ENCODE peak calls at places on chromosomes 12 and 14, in four cellular contexts. One of them, this sample, is unnamed.

GRCh38 chr14:99971929-99972747 is 93.1 kb upstream of the EVL start:
- DNase-seq in NT2/D1: no peak
- DNase-seq in H1: no peak
- DNase-seq in GM12878: no peak
- DNase-seq in this sample: peak

GRCh38 chr12:27602516-27602915 is 78.5 kb downstream of the PPFIBP1 start:
- DNase-seq in NT2/D1: no peak
- DNase-seq in H1: no peak
- DNase-seq in GM12878: no peak
- DNase-seq in this sample: no peak

GRCh38 chr12:12008931-12009611 is 61.7 kb upstream of the BCL2L14 start:
- DNase-seq in NT2/D1: peak
- DNase-seq in H1: peak
- DNase-seq in GM12878: peak
- DNase-seq in this sample: no peak

GRCh38 chr14:105152794-105153241 is 15.8 kb downstream of the JAG2 start:
- DNase-seq in NT2/D1: no peak
- DNase-seq in H1: no peak
- DNase-seq in GM12878: no peak
- DNase-seq in this sample: no peak

GRCh38 chr12:51254592-51254991 is 15.6 kb downstream of the SMAGP start:
- DNase-seq in NT2/D1: no peak
- DNase-seq in H1: no peak
- DNase-seq in GM12878: no peak
- DNase-seq in this sample: no peak

GRCh38 chr12:6871052-6871957 is 1.8 kb downstream of the SPSB2 start:
- DNase-seq in NT2/D1: no peak
- DNase-seq in H1: no peak
- DNase-seq in GM12878: no peak
- DNase-seq in this sample: no peak

GRCh38 chr12:119666900-119667576 is 895 bp upstream of the PRKAB1 start:
- DNase-seq in NT2/D1: no peak
- DNase-seq in H1: no peak
- DNase-seq in GM12878: peak
- DNase-seq in this sample: no peak

GRCh38 chr14:37678916-37679315 is 83.5 kb downstream of the TTC6 start:
- DNase-seq in NT2/D1: no peak
- DNase-seq in H1: no peak
- DNase-seq in GM12878: no peak
- DNase-seq in this sample: no peak

GRCh38 chr12:96652870-96653269 is 163.5 kb downstream of the CFAP54 start:
- DNase-seq in NT2/D1: no peak
- DNase-seq in H1: no peak
- DNase-seq in GM12878: no peak
- DNase-seq in this sample: no peak

GRCh38 chr14:73422515-73422914 is 35.8 kb downstream of the NUMB start:
- DNase-seq in NT2/D1: no peak
- DNase-seq in H1: no peak
- DNase-seq in GM12878: no peak
- DNase-seq in this sample: no peak

GRCh38 chr12:12807970-12808702 is 5.0 kb upstream of the DDX47 start:
- DNase-seq in NT2/D1: no peak
- DNase-seq in H1: no peak
- DNase-seq in GM12878: peak
- DNase-seq in this sample: no peak

GRCh38 chr14:54211562-54212308 is 185.1 kb upstream of the CDKN3 start:
- DNase-seq in NT2/D1: no peak
- DNase-seq in H1: no peak
- DNase-seq in GM12878: no peak
- DNase-seq in this sample: no peak

GRCh38 chr12:120404271-120404670 is 33.6 kb upstream of the COX6A1 start:
- DNase-seq in NT2/D1: no peak
- DNase-seq in H1: no peak
- DNase-seq in GM12878: no peak
- DNase-seq in this sample: no peak

GRCh38 chr14:22282429-22282828 is 306.6 kb downstream of the DAD1 start:
- DNase-seq in NT2/D1: no peak
- DNase-seq in H1: no peak
- DNase-seq in GM12878: no peak
- DNase-seq in this sample: no peak

GRCh38 chr14:32669416-32669815 is 269.3 kb upstream of the NPAS3 start:
- DNase-seq in NT2/D1: no peak
- DNase-seq in H1: no peak
- DNase-seq in GM12878: no peak
- DNase-seq in this sample: no peak

GRCh38 chr14:32662234-32662633 is 276.4 kb upstream of the NPAS3 start:
- DNase-seq in NT2/D1: no peak
- DNase-seq in H1: no peak
- DNase-seq in GM12878: no peak
- DNase-seq in this sample: no peak

GRCh38 chr14:32667287-32667686 is 271.4 kb upstream of the NPAS3 start:
- DNase-seq in NT2/D1: no peak
- DNase-seq in H1: no peak
- DNase-seq in GM12878: no peak
- DNase-seq in this sample: no peak

GRCh38 chr14:32667791-32668190 is 270.9 kb upstream of the NPAS3 start:
- DNase-seq in NT2/D1: no peak
- DNase-seq in H1: no peak
- DNase-seq in GM12878: no peak
- DNase-seq in this sample: no peak

GRCh38 chr14:32666310-32666709 is 272.4 kb upstream of the NPAS3 start:
- DNase-seq in NT2/D1: no peak
- DNase-seq in H1: no peak
- DNase-seq in GM12878: no peak
- DNase-seq in this sample: no peak
- TF ChIP-seq SUZ12 in NT2/D1: no peak
- TF ChIP-seq SUZ12 in H1: no peak
- TF ChIP-seq SUZ12 in GM12878: no peak
- TF ChIP-seq SUZ12 in this sample: no peak

GRCh38 chr12:8549381-8549780 is 8.7 kb upstream of the CLEC4E start:
- DNase-seq in NT2/D1: no peak
- DNase-seq in H1: no peak
- DNase-seq in GM12878: no peak
- DNase-seq in this sample: no peak
- TF ChIP-seq SUZ12 in NT2/D1: no peak
- TF ChIP-seq SUZ12 in H1: no peak
- TF ChIP-seq SUZ12 in GM12878: no peak
- TF ChIP-seq SUZ12 in this sample: no peak

DNA sequence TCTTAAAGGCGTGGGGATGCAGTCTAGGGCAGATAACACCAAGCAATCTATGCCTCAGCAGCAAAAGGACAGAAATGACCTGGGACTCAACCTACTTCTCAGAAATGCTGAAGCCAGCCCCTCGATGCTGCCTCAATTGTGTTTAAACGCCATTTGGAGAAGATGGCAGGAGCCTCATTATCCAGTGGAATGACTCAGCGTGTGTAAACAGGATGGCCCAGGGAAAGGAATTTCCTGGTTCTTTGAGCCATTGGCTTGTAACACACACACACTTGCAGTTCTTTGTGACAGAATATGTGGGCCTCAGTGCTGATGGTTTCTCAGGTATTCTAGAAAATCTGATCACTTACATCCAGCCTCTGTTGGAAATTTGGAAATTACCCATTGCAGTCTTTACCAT is 154.3 kb downstream of the NTF3 start:
- DNase-seq in NT2/D1: peak
- DNase-seq in H1: no peak
- DNase-seq in GM12878: no peak
- DNase-seq in this sample: no peak
- TF ChIP-seq SUZ12 in NT2/D1: no peak
- TF ChIP-seq SUZ12 in H1: no peak
- TF ChIP-seq SUZ12 in GM12878: no peak
- TF ChIP-seq SUZ12 in this sample: no peak

DNA sequence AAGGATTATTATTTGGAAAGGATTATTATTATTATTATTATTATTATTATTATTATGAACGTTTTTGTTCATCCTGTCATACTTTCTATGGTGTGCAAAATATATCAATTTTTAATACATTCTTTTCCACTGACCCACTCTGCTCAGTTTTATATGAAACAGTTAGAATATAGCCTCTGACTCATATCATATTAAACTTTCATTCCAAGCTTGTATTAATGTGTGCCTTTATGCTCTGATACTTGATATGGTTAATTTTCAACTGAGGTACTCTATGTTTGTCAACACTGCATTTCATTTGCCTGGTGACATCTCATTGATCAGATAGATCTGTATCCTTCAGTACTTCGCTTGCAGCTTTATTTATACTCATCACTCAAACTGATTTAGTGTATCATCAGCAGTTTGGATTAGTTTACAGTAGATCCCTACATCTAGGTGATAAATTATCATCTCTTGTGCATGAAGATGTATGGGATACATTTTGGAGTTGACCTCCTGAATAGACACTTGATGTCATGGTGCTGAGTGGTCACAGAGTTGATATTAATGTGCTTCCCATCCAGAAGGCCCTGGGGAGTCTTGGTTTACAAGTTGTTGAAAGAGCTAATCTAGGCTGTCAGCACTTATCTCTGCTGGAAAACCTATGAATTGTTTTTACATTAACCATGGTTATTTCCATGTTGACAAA is 271.8 kb downstream of the TRHDE start:
- DNase-seq in NT2/D1: no peak
- DNase-seq in H1: no peak
- DNase-seq in GM12878: no peak
- DNase-seq in this sample: peak
- TF ChIP-seq SUZ12 in NT2/D1: no peak
- TF ChIP-seq SUZ12 in H1: no peak
- TF ChIP-seq SUZ12 in GM12878: no peak
- TF ChIP-seq SUZ12 in this sample: no peak

GRCh38 chr12:238116-238515 is 24.2 kb upstream of the SLC6A12 start:
- DNase-seq in NT2/D1: no peak
- DNase-seq in H1: no peak
- DNase-seq in GM12878: no peak
- DNase-seq in this sample: no peak
- TF ChIP-seq SUZ12 in NT2/D1: no peak
- TF ChIP-seq SUZ12 in H1: no peak
- TF ChIP-seq SUZ12 in GM12878: no peak
- TF ChIP-seq SUZ12 in this sample: no peak

GRCh38 chr14:94398536-94398935 is 10.1 kb upstream of the SERPINA1 start:
- DNase-seq in NT2/D1: no peak
- DNase-seq in H1: no peak
- DNase-seq in GM12878: no peak
- DNase-seq in this sample: no peak
- TF ChIP-seq SUZ12 in NT2/D1: no peak
- TF ChIP-seq SUZ12 in H1: no peak
- TF ChIP-seq SUZ12 in GM12878: no peak
- TF ChIP-seq SUZ12 in this sample: no peak